ENCODE peak calls at places on chromosomes 1 and 21, in seven cellular contexts. V, H, S, F, E, X and J are unnamed samples.
A peak's percentile ranks its signal among the peaks of the same experiment; 100 is the strongest.

GRCh38 chr1:185759061-185759460 is 24.9 kb downstream of the HMCN1 start:
- DNase-seq in V (no peak), H (no peak), S (no peak), F (no peak), E (no peak), X (no peak), J (no peak)

GRCh38 chr1:228336308-228337030 is 70.2 kb downstream of the TRIM11 start:
- DNase-seq in V (no peak), H (no peak), S (no peak), F (no peak), E (peak; percentile 30), X (no peak), J (no peak)

GRCh38 chr21:43775795-43776430 is at the start of gene CSTB:
- DNase-seq in V (no peak), H (peak; percentile 73), S (peak; percentile 83), F (peak; percentile 84), E (peak; percentile 92), X (peak; percentile 83), J (peak; percentile 55)

GRCh38 chr1:214043167-214043566 is 55.4 kb downstream of the PROX1 start:
- DNase-seq in V (no peak), H (no peak), S (no peak), F (no peak), E (no peak), X (no peak), J (no peak)

GRCh38 chr1:163076981-163077761 is 8.0 kb downstream of the RGS4 start:
- DNase-seq in V (no peak), H (no peak), S (no peak), F (no peak), E (no peak), X (no peak), J (no peak)

GRCh38 chr21:38847556-38847955 is 41.8 kb downstream of the ETS2 start:
- DNase-seq in V (no peak), H (no peak), S (no peak), F (no peak), E (no peak), X (no peak), J (no peak)

GRCh38 chr1:201021333-201022177 is 2.0 kb downstream of the KIF21B start:
- DNase-seq in V (no peak), H (peak; percentile 61), S (no peak), F (peak; percentile 68), E (no peak), X (no peak), J (peak; percentile 23)

GRCh38 chr1:64518692-64519481 is 49.0 kb downstream of the CACHD1 start:
- DNase-seq in V (no peak), H (no peak), S (no peak), F (no peak), E (no peak), X (no peak), J (no peak)

GRCh38 chr1:55812281-55812680 is 597.1 kb upstream of the USP24 start:
- DNase-seq in V (no peak), H (no peak), S (no peak), F (no peak), E (no peak), X (no peak), J (no peak)